ENCODE peak calls at places on chromosomes 7 and 10, in six cellular contexts. N is ovary, K is neural crest cell, L is naive B cell, C is foreskin fibroblast, Z is nucleus accumbens. D is an unnamed sample.

GRCh38 chr10:78913219-78914059 is 155.3 kb upstream of the ZMIZ1 start:
- DNase-seq in K (peak; percentile 67), L (no peak), Z (peak; percentile 95), N (no peak), C (no peak), D (no peak)

GRCh38 chr7:29369909-29370488 is 175.4 kb downstream of the CHN2 start:
- DNase-seq in Z (no peak), N (no peak), L (no peak), K (no peak), C (no peak), D (no peak)

GRCh38 chr7:25949672-25950487 is 202.1 kb upstream of the NFE2L3 start:
- DNase-seq in C (peak; percentile 8), K (peak; percentile 54), Z (no peak), L (no peak), N (no peak), D (no peak)

GRCh38 chr7:7808156-7808555 is 89.7 kb upstream of the RPA3 start:
- DNase-seq in Z (no peak), N (no peak), K (no peak), L (no peak), C (peak; percentile 75), D (peak; percentile 20)

GRCh38 chr10:14545827-14546226 is 215.1 kb upstream of the FRMD4A start:
- DNase-seq in K (no peak), C (peak; percentile 69), Z (no peak), N (no peak), L (no peak), D (no peak)

GRCh38 chr10:114767101-114767588 is 54.4 kb upstream of the FHIP2A start:
- DNase-seq in Z (no peak), N (no peak), K (no peak), L (no peak), C (peak; percentile 84), D (no peak)

GRCh38 chr10:101007099-101007711 is 7.6 kb downstream of the LZTS2 start:
- DNase-seq in Z (no peak), C (peak; percentile 33), L (no peak), K (no peak), N (peak; percentile 53), D (no peak)

GRCh38 chr7:80018941-80019808 is 115.5 kb upstream of the GNAI1 start:
- DNase-seq in C (peak; percentile 79), K (peak; percentile 66), N (peak; percentile 11), Z (no peak), L (no peak), D (peak; percentile 60)

GRCh38 chr10:74434577-74434976 is 283.6 kb downstream of the ADK start:
- DNase-seq in C (no peak), K (no peak), L (no peak), Z (no peak), N (no peak), D (no peak)

GRCh38 chr7:34191766-34192550 is 286.6 kb downstream of the BMPER start:
- DNase-seq in C (no peak), L (no peak), N (no peak), K (no peak), Z (peak; percentile 37), D (no peak)

GRCh38 chr10:70380350-70381135 is 1.9 kb downstream of the LRRC20 start:
- DNase-seq in N (no peak), C (no peak), L (no peak), K (no peak), Z (no peak), D (no peak)

GRCh38 chr7:45089314-45089891 is 634 bp upstream of the NACAD start:
- DNase-seq in N (peak; percentile 67), Z (peak; percentile 98), K (peak; percentile 69), C (peak; percentile 70), L (peak; percentile 31), D (no peak)

GRCh38 chr10:17219024-17219423 is 9.0 kb upstream of the VIM start:
- DNase-seq in Z (no peak), K (no peak), N (no peak), L (no peak), C (peak; percentile 73), D (no peak)

GRCh38 chr10:116304923-116305322 is 19.3 kb upstream of the CCDC172 start:
- DNase-seq in L (no peak), Z (no peak), C (no peak), N (no peak), K (no peak), D (no peak)

GRCh38 chr10:118800920-118801319 is 46.1 kb upstream of the CACUL1 start:
- DNase-seq in K (no peak), Z (no peak), N (no peak), C (peak; percentile 42), L (peak; percentile 9), D (peak; percentile 48)

GRCh38 chr10:114387784-114388183 is 16.5 kb downstream of the AFAP1L2 start:
- DNase-seq in N (no peak), K (no peak), L (no peak), C (no peak), Z (no peak), D (no peak)

GRCh38 chr7:47968852-47969774 is 10.3 kb downstream of the HUS1 start:
- DNase-seq in Z (no peak), C (peak; percentile 77), N (peak; percentile 25), K (peak; percentile 82), L (peak; percentile 42), D (peak; percentile 64)

GRCh38 chr10:78871796-78872195 is 197.0 kb upstream of the ZMIZ1 start:
- DNase-seq in Z (no peak), K (no peak), N (no peak), L (no peak), C (no peak), D (no peak)

GRCh38 chr7:139542308-139543151 is 19.0 kb downstream of the CLEC2L start:
- DNase-seq in L (no peak), K (no peak), Z (no peak), N (no peak), C (no peak), D (no peak)

GRCh38 chr7:42014625-42015412 is 222.2 kb downstream of the GLI3 start:
- DNase-seq in K (peak; percentile 43), N (no peak), Z (no peak), C (peak; percentile 66), L (no peak), D (peak; percentile 26)

GRCh38 chr10:121999301-121999700 is 10.3 kb downstream of the TACC2 start:
- DNase-seq in N (no peak), C (peak; percentile 86), Z (no peak), L (no peak), K (no peak), D (no peak)

GRCh38 chr7:128202287-128202957 is 38.7 kb upstream of the LEP start:
- DNase-seq in C (no peak), Z (no peak), K (no peak), L (no peak), N (no peak), D (no peak)

GRCh38 chr10:131088619-131089018 is 222.9 kb downstream of the TCERG1L start:
- DNase-seq in N (no peak), Z (no peak), L (no peak), C (no peak), K (no peak), D (no peak)

GRCh38 chr10:71213127-71213616 is 802 bp downstream of the UNC5B start:
- DNase-seq in L (no peak), Z (no peak), N (peak; percentile 46), C (peak; percentile 85), K (no peak), D (peak; percentile 65)

GRCh38 chr10:132562177-132562915 is 24.8 kb downstream of the INPP5A start:
- DNase-seq in N (no peak), L (no peak), Z (no peak), C (no peak), K (no peak), D (no peak)

GRCh38 chr7:25795824-25796235 is 356.2 kb upstream of the NFE2L3 start:
- DNase-seq in L (no peak), K (no peak), N (peak; percentile 15), Z (no peak), C (peak; percentile 33), D (no peak)

GRCh38 chr7:19520392-19520791 is 188.4 kb downstream of the POLR1F start:
- DNase-seq in Z (no peak), K (no peak), N (no peak), C (no peak), L (no peak), D (no peak)

GRCh38 chr10:3272300-3272699 is 99.7 kb upstream of the PITRM1 start:
- DNase-seq in L (no peak), N (no peak), C (no peak), K (no peak), Z (no peak), D (no peak)

GRCh38 chr10:95706573-95706972 is 12.8 kb upstream of the TCTN3 start:
- DNase-seq in K (no peak), N (no peak), C (no peak), L (no peak), Z (no peak), D (no peak)

GRCh38 chr10:99870051-99870730 is 87.8 kb downstream of the ABCC2 start:
- DNase-seq in Z (no peak), K (no peak), L (no peak), C (no peak), N (no peak), D (no peak)